ENCODE peak calls at places on chromosomes 4 and X, in four cellular contexts. One of them, this sample, is unnamed.

GRCh38 chr4:26858035-26858918 is 2.4 kb upstream of the STIM2 start:
- DNase-seq in bronchial epithelial cell: no peak
- DNase-seq in GM06990: no peak
- DNase-seq in astrocyte of the spinal cord: no peak
- DNase-seq in this sample: no peak

GRCh38 chr4:113186960-113187757 is 137.7 kb downstream of the ANK2 start:
- DNase-seq in bronchial epithelial cell: no peak
- DNase-seq in GM06990: no peak
- DNase-seq in astrocyte of the spinal cord: no peak
- DNase-seq in this sample: no peak

GRCh38 chr4:48748949-48749596 is 31.0 kb downstream of the FRYL start:
- DNase-seq in bronchial epithelial cell: peak
- DNase-seq in GM06990: no peak
- DNase-seq in astrocyte of the spinal cord: no peak
- DNase-seq in this sample: no peak

GRCh38 chrX:122866527-122866926 is 317.6 kb upstream of the GRIA3 start:
- DNase-seq in bronchial epithelial cell: peak
- DNase-seq in GM06990: no peak
- DNase-seq in astrocyte of the spinal cord: peak
- DNase-seq in this sample: no peak

GRCh38 chr4:36189511-36190226 is 54.6 kb downstream of the ARAP2 start:
- DNase-seq in bronchial epithelial cell: no peak
- DNase-seq in GM06990: peak
- DNase-seq in astrocyte of the spinal cord: peak
- DNase-seq in this sample: no peak

GRCh38 chrX:103098488-103098887 is 5.5 kb upstream of the NXF3 start:
- DNase-seq in bronchial epithelial cell: no peak
- DNase-seq in GM06990: no peak
- DNase-seq in astrocyte of the spinal cord: no peak
- DNase-seq in this sample: no peak

GRCh38 chrX:34893741-34894140 is 48.9 kb upstream of the FAM47B start:
- DNase-seq in bronchial epithelial cell: no peak
- DNase-seq in GM06990: no peak
- DNase-seq in astrocyte of the spinal cord: no peak
- DNase-seq in this sample: no peak

GRCh38 chr4:1460967-1461868 is 55.0 kb upstream of the NKX1-1 start:
- DNase-seq in bronchial epithelial cell: no peak
- DNase-seq in GM06990: no peak
- DNase-seq in astrocyte of the spinal cord: no peak
- DNase-seq in this sample: no peak

GRCh38 chrX:130170752-130171445 is 863 bp upstream of the RAB33A start:
- DNase-seq in bronchial epithelial cell: no peak
- DNase-seq in GM06990: peak
- DNase-seq in astrocyte of the spinal cord: no peak
- DNase-seq in this sample: peak

GRCh38 chrX:43064096-43064495 is 286.1 kb upstream of the PPP1R2C start:
- DNase-seq in bronchial epithelial cell: peak
- DNase-seq in GM06990: no peak
- DNase-seq in astrocyte of the spinal cord: no peak
- DNase-seq in this sample: no peak

GRCh38 chr4:92304636-92305035 is 870 bp downstream of the GRID2 start:
- DNase-seq in bronchial epithelial cell: no peak
- DNase-seq in GM06990: no peak
- DNase-seq in astrocyte of the spinal cord: peak
- DNase-seq in this sample: no peak

GRCh38 chr4:52288212-52288611 is 237.1 kb downstream of the SPATA18 start:
- DNase-seq in bronchial epithelial cell: no peak
- DNase-seq in GM06990: no peak
- DNase-seq in astrocyte of the spinal cord: no peak
- DNase-seq in this sample: no peak

GRCh38 chr4:56658410-56659003 is 22.6 kb downstream of the HOPX start:
- DNase-seq in bronchial epithelial cell: peak
- DNase-seq in GM06990: no peak
- DNase-seq in astrocyte of the spinal cord: peak
- DNase-seq in this sample: no peak

GRCh38 chr4:8192748-8193738 is 6.0 kb upstream of the SH3TC1 start:
- DNase-seq in bronchial epithelial cell: peak
- DNase-seq in GM06990: peak
- DNase-seq in astrocyte of the spinal cord: peak
- DNase-seq in this sample: no peak

GRCh38 chrX:13078739-13079444 is 34.5 kb upstream of the FAM9C start:
- DNase-seq in bronchial epithelial cell: no peak
- DNase-seq in GM06990: no peak
- DNase-seq in astrocyte of the spinal cord: peak
- DNase-seq in this sample: no peak

GRCh38 chr4:11748169-11748872 is 319.6 kb upstream of the HS3ST1 start:
- DNase-seq in bronchial epithelial cell: peak
- DNase-seq in GM06990: no peak
- DNase-seq in astrocyte of the spinal cord: peak
- DNase-seq in this sample: no peak

GRCh38 chrX:67619253-67619652 is 75.4 kb downstream of the AR start:
- DNase-seq in bronchial epithelial cell: peak
- DNase-seq in GM06990: no peak
- DNase-seq in astrocyte of the spinal cord: peak
- DNase-seq in this sample: no peak

GRCh38 chrX:22629105-22629725 is 356.5 kb downstream of the CBLL2 start:
- DNase-seq in bronchial epithelial cell: peak
- DNase-seq in GM06990: no peak
- DNase-seq in astrocyte of the spinal cord: peak
- DNase-seq in this sample: no peak

GRCh38 chrX:129748265-129748664 is 9.5 kb downstream of the XPNPEP2 start:
- DNase-seq in bronchial epithelial cell: no peak
- DNase-seq in GM06990: no peak
- DNase-seq in astrocyte of the spinal cord: peak
- DNase-seq in this sample: no peak

GRCh38 chr4:140012688-140013087 is 141.3 kb downstream of the MAML3 start:
- DNase-seq in bronchial epithelial cell: peak
- DNase-seq in GM06990: no peak
- DNase-seq in astrocyte of the spinal cord: peak
- DNase-seq in this sample: no peak

GRCh38 chrX:80489166-80489565 is 68.9 kb downstream of the TENT5D start:
- DNase-seq in bronchial epithelial cell: no peak
- DNase-seq in GM06990: no peak
- DNase-seq in astrocyte of the spinal cord: no peak
- DNase-seq in this sample: no peak

GRCh38 chr4:42398448-42399355 is 1.4 kb downstream of the SHISA3 start:
- DNase-seq in bronchial epithelial cell: no peak
- DNase-seq in GM06990: no peak
- DNase-seq in astrocyte of the spinal cord: peak
- DNase-seq in this sample: no peak

GRCh38 chr4:116358633-116359222 is 726.6 kb downstream of the TRAM1L1 start:
- DNase-seq in bronchial epithelial cell: peak
- DNase-seq in GM06990: peak
- DNase-seq in astrocyte of the spinal cord: peak
- DNase-seq in this sample: no peak

GRCh38 chr4:168759959-168760527 is 250.0 kb downstream of the CBR4 start:
- DNase-seq in bronchial epithelial cell: no peak
- DNase-seq in GM06990: no peak
- DNase-seq in astrocyte of the spinal cord: no peak
- DNase-seq in this sample: no peak

GRCh38 chrX:48883729-48884128 is 13.8 kb downstream of the TIMM17B start:
- DNase-seq in bronchial epithelial cell: no peak
- DNase-seq in GM06990: no peak
- DNase-seq in astrocyte of the spinal cord: no peak
- DNase-seq in this sample: no peak

GRCh38 chrX:19515615-19516105 is 352 bp upstream of the MAP3K15 start:
- DNase-seq in bronchial epithelial cell: no peak
- DNase-seq in GM06990: no peak
- DNase-seq in astrocyte of the spinal cord: no peak
- DNase-seq in this sample: no peak

GRCh38 chrX:38796926-38797325 is 4.3 kb upstream of the MID1IP1 start:
- DNase-seq in bronchial epithelial cell: peak
- DNase-seq in GM06990: no peak
- DNase-seq in astrocyte of the spinal cord: peak
- DNase-seq in this sample: no peak

GRCh38 chrX:9436812-9437211 is 28.0 kb upstream of the TBL1X start:
- DNase-seq in bronchial epithelial cell: peak
- DNase-seq in GM06990: no peak
- DNase-seq in astrocyte of the spinal cord: no peak
- DNase-seq in this sample: no peak

GRCh38 chrX:25014366-25014838 is 1.4 kb downstream of the ARX start:
- DNase-seq in bronchial epithelial cell: no peak
- DNase-seq in GM06990: no peak
- DNase-seq in astrocyte of the spinal cord: no peak
- DNase-seq in this sample: no peak

GRCh38 chrX:19382500-19383145 is 38.9 kb downstream of the PDHA1 start:
- DNase-seq in bronchial epithelial cell: peak
- DNase-seq in GM06990: peak
- DNase-seq in astrocyte of the spinal cord: peak
- DNase-seq in this sample: no peak

GRCh38 chrX:13469963-13470679 is 99.3 kb upstream of the EGFL6 start:
- DNase-seq in bronchial epithelial cell: peak
- DNase-seq in GM06990: no peak
- DNase-seq in astrocyte of the spinal cord: no peak
- DNase-seq in this sample: no peak

GRCh38 chrX:85622635-85623034 is 243.2 kb upstream of the POF1B start:
- DNase-seq in bronchial epithelial cell: no peak
- DNase-seq in GM06990: no peak
- DNase-seq in astrocyte of the spinal cord: no peak
- DNase-seq in this sample: no peak

GRCh38 chr4:147843162-147843561 is 111.3 kb downstream of the ARHGAP10 start:
- DNase-seq in bronchial epithelial cell: peak
- DNase-seq in GM06990: no peak
- DNase-seq in astrocyte of the spinal cord: no peak
- DNase-seq in this sample: no peak

GRCh38 chr4:108377021-108377420 is 208.3 kb upstream of the LEF1 start:
- DNase-seq in bronchial epithelial cell: no peak
- DNase-seq in GM06990: no peak
- DNase-seq in astrocyte of the spinal cord: no peak
- DNase-seq in this sample: no peak

GRCh38 chrX:46381630-46382029 is 163.6 kb downstream of the ZNF674 start:
- DNase-seq in bronchial epithelial cell: peak
- DNase-seq in GM06990: peak
- DNase-seq in astrocyte of the spinal cord: no peak
- DNase-seq in this sample: no peak

GRCh38 chrX:131704136-131704695 is 160.3 kb downstream of the OR13H1 start:
- DNase-seq in bronchial epithelial cell: no peak
- DNase-seq in GM06990: peak
- DNase-seq in astrocyte of the spinal cord: peak
- DNase-seq in this sample: peak

GRCh38 chrX:19886888-19887531 is 390 bp downstream of the SH3KBP1 start:
- DNase-seq in bronchial epithelial cell: no peak
- DNase-seq in GM06990: no peak
- DNase-seq in astrocyte of the spinal cord: no peak
- DNase-seq in this sample: no peak

GRCh38 chr4:168825975-168826374 is 184.1 kb downstream of the CBR4 start:
- DNase-seq in bronchial epithelial cell: no peak
- DNase-seq in GM06990: no peak
- DNase-seq in astrocyte of the spinal cord: no peak
- DNase-seq in this sample: no peak

DNA sequence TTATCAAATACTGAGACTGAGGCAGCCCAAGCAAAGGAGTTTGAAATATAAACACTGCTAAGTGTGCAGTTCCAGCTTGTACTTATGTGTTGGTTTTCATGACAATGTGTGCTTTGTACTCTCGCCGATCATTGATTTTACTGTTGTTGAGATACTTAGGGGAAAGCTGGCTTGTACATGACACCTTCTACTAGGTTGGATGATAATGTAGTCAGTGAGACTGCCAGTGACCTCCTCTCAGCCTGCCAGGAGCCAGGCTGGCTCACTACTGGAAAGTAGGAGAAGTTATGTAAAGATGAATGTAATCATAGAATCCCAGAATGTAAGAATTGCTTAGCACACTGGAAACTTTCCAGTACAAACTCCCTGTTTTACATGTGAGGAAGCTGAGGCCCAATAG is 132.0 kb downstream of the AFF2 start:
- DNase-seq in bronchial epithelial cell: no peak
- DNase-seq in GM06990: no peak
- DNase-seq in astrocyte of the spinal cord: no peak
- DNase-seq in this sample: no peak
- H3K4me3 ChIP-seq in bronchial epithelial cell: no peak
- H3K4me3 ChIP-seq in GM06990: no peak
- H3K4me3 ChIP-seq in astrocyte of the spinal cord: no peak
- H3K4me3 ChIP-seq in this sample: no peak

DNA sequence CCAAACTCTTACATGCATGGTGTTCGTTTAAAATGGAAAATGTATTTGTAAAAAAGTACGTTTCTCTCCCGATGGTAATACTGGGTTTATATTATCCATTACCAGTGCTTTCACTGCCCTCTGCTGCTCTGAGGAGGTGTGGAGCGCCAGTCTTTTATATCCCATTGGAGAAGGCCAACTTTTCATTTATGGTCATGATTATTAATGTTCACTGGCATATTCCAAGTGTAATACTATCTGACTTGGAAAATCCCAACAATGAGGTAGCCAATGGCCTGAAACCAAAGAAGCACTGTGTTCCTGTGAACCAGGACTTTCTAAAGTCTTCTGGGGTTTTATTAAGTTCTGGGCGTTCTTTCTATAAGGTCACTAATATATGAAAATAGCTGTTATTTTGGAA is 80.7 kb downstream of the SYNPO2 start:
- DNase-seq in bronchial epithelial cell: peak
- DNase-seq in GM06990: no peak
- DNase-seq in astrocyte of the spinal cord: peak
- DNase-seq in this sample: no peak
- H3K4me3 ChIP-seq in bronchial epithelial cell: no peak
- H3K4me3 ChIP-seq in GM06990: no peak
- H3K4me3 ChIP-seq in astrocyte of the spinal cord: no peak
- H3K4me3 ChIP-seq in this sample: no peak

GRCh38 chr4:138118270-138118669 is 123.9 kb downstream of the SLC7A11 start:
- DNase-seq in bronchial epithelial cell: no peak
- DNase-seq in GM06990: no peak
- DNase-seq in astrocyte of the spinal cord: no peak
- DNase-seq in this sample: no peak

GRCh38 chr4:138114434-138114833 is 127.7 kb downstream of the SLC7A11 start:
- DNase-seq in bronchial epithelial cell: no peak
- DNase-seq in GM06990: peak
- DNase-seq in astrocyte of the spinal cord: no peak
- DNase-seq in this sample: no peak

GRCh38 chr4:138113819-138114415 is 128.2 kb downstream of the SLC7A11 start:
- DNase-seq in bronchial epithelial cell: peak
- DNase-seq in GM06990: no peak
- DNase-seq in astrocyte of the spinal cord: peak
- DNase-seq in this sample: no peak

GRCh38 chr4:138112389-138112788 is 129.8 kb downstream of the SLC7A11 start:
- DNase-seq in bronchial epithelial cell: no peak
- DNase-seq in GM06990: no peak
- DNase-seq in astrocyte of the spinal cord: no peak
- DNase-seq in this sample: no peak

DNA sequence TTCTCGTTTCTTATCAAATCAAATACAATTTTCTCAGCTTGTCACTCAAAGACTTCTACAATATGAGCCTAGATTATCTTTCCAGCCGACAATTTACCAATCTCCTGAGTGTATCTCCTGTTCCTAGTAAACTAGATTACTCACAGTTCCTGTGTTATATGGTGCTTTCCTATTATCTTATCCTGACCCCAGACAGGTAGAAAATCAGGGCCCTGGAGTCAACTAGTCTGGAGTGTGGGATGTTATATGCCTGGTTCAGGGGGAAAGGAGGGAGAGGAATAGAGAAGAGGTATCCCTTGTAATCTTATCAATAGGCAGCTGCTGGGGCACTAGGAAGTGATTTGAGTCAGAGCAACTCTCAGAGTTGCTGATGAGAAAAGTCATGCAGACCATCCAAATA is 127.1 kb downstream of the SLC7A11 start:
- DNase-seq in bronchial epithelial cell: no peak
- DNase-seq in GM06990: no peak
- DNase-seq in astrocyte of the spinal cord: no peak
- DNase-seq in this sample: no peak
- H3K4me3 ChIP-seq in bronchial epithelial cell: no peak
- H3K4me3 ChIP-seq in GM06990: no peak
- H3K4me3 ChIP-seq in astrocyte of the spinal cord: no peak
- H3K4me3 ChIP-seq in this sample: no peak

GRCh38 chrX:3711331-3711917 is 2.0 kb downstream of the PRKX start:
- DNase-seq in bronchial epithelial cell: no peak
- DNase-seq in GM06990: peak
- DNase-seq in astrocyte of the spinal cord: no peak
- DNase-seq in this sample: no peak
- H3K4me3 ChIP-seq in bronchial epithelial cell: peak
- H3K4me3 ChIP-seq in GM06990: peak
- H3K4me3 ChIP-seq in astrocyte of the spinal cord: peak
- H3K4me3 ChIP-seq in this sample: peak